ENCODE peak calls at places on chromosomes 2 and 18, in seven cellular contexts. V is GM23338, P is left lung, C is thyroid gland, U is tibial artery, R is right cardiac atrium, T is Peyer's patch. D is an unnamed sample.

GRCh38 chr2:42743667-42744005 is 20.3 kb downstream of the OXER1 start:
- DNase-seq in V (no peak), P (no peak), C (peak; percentile 25), U (no peak), R (no peak), T (no peak), D (no peak)

GRCh38 chr2:224434618-224435017 is 32.7 kb upstream of the FAM124B start:
- DNase-seq in V (no peak), P (no peak), C (no peak), U (no peak), R (no peak), T (no peak), D (no peak)

GRCh38 chr2:33412920-33413319 is 63.5 kb upstream of the RASGRP3 start:
- DNase-seq in V (peak; percentile 54), P (no peak), C (no peak), U (no peak), R (no peak), T (no peak), D (peak; percentile 70)

GRCh38 chr18:1104265-1104792 is 199.7 kb downstream of the ADCYAP1 start:
- DNase-seq in V (no peak), P (no peak), C (no peak), U (no peak), R (no peak), T (no peak), D (no peak)

GRCh38 chr2:150621800-150622199 is 134.3 kb upstream of the RND3 start:
- DNase-seq in V (no peak), P (no peak), C (no peak), U (no peak), R (no peak), T (no peak), D (peak; percentile 94)

GRCh38 chr2:67400560-67401464 is 3.7 kb downstream of the ETAA1 start:
- DNase-seq in V (no peak), P (no peak), C (no peak), U (no peak), R (no peak), T (no peak), D (peak; percentile 81)

GRCh38 chr18:48913201-48913600 is 37.6 kb downstream of the SMAD7 start:
- DNase-seq in V (no peak), P (no peak), C (no peak), U (peak; percentile 52), R (no peak), T (peak; percentile 48), D (no peak)

GRCh38 chr18:50614838-50615237 is 55.0 kb downstream of the MAPK4 start:
- DNase-seq in V (no peak), P (no peak), C (peak; percentile 51), U (no peak), R (no peak), T (no peak), D (peak; percentile 5)

GRCh38 chr2:181058378-181059269 is 78.2 kb downstream of the UBE2E3 start:
- DNase-seq in V (peak; percentile 75), P (no peak), C (no peak), U (no peak), R (no peak), T (peak; percentile 38), D (no peak)
- H3K27ac ChIP-seq in V (no peak overlapping the region), P (no peak overlapping the region), C (no peak overlapping the region), U (no peak overlapping the region), R (no peak overlapping the region), T (no peak overlapping the region), D (no peak overlapping the region)

DNA sequence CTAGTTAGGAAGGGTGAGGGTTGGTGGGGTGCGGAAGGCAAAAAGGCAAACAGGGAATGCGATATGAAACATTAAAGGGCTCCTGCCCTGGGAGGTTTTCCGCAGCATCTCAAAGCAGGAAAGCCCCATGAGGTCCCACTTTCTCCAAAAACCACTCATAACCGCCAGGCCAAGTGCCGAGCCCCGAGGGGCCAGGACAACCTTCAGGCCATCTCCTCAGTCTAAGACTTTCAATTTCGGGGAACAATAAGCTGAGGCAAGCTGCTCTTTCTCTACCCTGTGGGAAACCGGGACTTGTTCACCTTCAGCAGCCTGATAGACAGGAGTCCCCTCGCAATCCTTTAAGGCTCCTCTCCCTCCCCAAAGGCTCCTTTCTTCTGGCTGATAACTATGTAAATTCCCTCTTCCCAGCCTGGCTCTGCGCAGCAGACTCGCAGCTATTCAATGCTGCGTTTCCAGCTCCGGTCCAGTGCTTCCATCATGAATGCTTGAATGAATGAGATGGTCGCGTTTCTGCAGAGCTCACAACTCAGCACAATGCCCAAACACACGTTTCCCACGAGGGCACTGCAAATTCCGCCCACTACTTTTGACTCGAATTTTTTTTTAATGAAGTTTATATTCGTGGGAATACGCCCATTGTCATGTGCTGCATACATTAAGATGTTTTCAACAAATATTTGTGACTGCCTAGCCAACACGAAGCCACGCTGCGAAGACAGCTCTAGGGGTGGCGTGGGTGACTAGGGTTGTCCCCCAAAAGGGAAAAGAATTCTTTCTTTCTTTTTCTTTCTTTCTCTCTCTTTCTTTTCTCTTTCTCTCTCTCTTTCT is 1.4 kb downstream of the LAMA1 start:
- DNase-seq in V (peak; percentile 78), P (no peak), C (peak; percentile 39), U (no peak), R (no peak), T (no peak), D (peak; percentile 30)
- H3K27ac ChIP-seq in V (no peak overlapping the region), P (no peak overlapping the region), C (no peak overlapping the region), U (no peak overlapping the region), R (no peak overlapping the region), T (no peak overlapping the region), D (no peak overlapping the region)

DNA sequence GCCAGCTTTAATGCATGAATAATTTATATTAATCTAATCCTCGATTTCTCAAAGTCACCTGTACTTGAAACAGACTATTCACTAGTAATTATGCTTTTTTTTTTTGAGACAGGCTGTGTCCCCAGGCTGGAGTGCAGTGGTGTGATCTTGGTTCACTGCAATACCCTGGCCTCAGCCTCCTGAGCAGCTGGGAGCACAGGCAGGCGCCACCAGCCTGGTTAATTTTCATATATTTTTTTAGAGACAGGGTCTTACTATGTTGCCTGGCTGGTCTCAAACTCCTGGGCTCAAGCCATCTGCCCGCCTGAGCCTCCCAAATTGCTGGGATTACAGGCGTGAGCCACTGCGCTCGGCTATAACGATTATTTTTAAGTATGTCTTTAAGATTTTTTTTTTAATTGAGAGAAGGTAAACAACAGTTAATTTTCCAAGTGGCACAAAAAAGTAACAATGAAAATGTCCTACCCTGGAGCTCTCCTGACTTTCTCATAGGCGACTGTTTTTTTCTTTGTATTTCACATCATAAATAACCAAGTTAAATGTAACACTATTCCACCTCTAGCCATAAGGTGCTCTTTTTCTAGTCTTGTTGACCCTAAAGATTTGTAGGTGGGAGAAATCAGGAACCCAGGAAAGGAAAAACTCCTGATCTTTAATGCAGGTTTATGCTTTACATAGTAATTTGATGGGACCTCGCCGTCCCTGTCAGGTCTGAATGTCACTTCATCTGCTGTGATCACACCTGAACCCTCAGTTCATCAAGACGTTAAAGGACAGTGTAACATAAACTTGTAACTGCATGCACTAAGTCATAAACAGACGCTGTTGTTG is 1.3 kb upstream of the ANKRD12 start:
- DNase-seq in V (no peak), P (no peak), C (no peak), U (no peak), R (no peak), T (no peak), D (no peak)
- H3K27ac ChIP-seq in V (peak overlapping the region; percentile 94), P (peak overlapping the region; percentile 99), C (peak overlapping the region; percentile 98), U (peak overlapping the region; percentile 99), R (peak overlapping the region; percentile 83), T (peak overlapping the region; percentile 100), D (peak overlapping the region; percentile 99)

GRCh38 chr2:88959480-88960204 is 268.2 kb downstream of the RPIA start:
- DNase-seq in V (peak; percentile 17), P (no peak), C (no peak), U (no peak), R (no peak), T (no peak), D (peak; percentile 1)
- H3K27ac ChIP-seq in V (no peak overlapping the region), P (no peak overlapping the region), C (no peak overlapping the region), U (no peak overlapping the region), R (no peak overlapping the region), T (no peak overlapping the region), D (no peak overlapping the region)

GRCh38 chr2:105853354-105854088 is 108.8 kb downstream of the NCK2 start:
- DNase-seq in V (no peak), P (no peak), C (no peak), U (no peak), R (no peak), T (no peak), D (no peak)

GRCh38 chr2:105852066-105852465 is 107.4 kb downstream of the NCK2 start:
- DNase-seq in V (no peak), P (no peak), C (no peak), U (no peak), R (no peak), T (no peak), D (no peak)

GRCh38 chr2:105856576-105856975 is 111.9 kb downstream of the NCK2 start:
- DNase-seq in V (no peak), P (no peak), C (no peak), U (no peak), R (no peak), T (no peak), D (no peak)

GRCh38 chr2:105857076-105857740 is 112.5 kb downstream of the NCK2 start:
- DNase-seq in V (peak; percentile 35), P (no peak), C (no peak), U (no peak), R (no peak), T (no peak), D (no peak)

DNA sequence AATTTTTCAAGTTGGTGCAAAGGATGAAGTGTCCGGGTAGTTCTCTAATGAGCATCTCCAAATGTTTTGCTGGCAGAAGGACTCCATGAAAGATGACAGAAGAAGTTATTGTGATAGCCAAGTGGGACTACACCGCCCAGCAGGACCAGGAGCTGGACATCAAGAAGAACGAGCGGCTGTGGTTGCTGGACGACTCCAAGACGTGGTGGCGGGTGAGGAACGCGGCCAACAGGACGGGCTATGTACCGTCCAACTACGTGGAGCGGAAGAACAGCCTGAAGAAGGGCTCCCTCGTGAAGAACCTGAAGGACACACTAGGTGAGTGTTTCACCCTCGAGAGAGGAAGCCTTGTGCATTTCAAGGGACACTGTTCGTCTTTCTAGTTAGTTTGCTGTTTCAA is 110.3 kb downstream of the NCK2 start:
- DNase-seq in V (no peak), P (no peak), C (no peak), U (no peak), R (no peak), T (no peak), D (no peak)
- H3K27ac ChIP-seq in V (no peak overlapping the region), P (no peak overlapping the region), C (no peak overlapping the region), U (no peak overlapping the region), R (no peak overlapping the region), T (no peak overlapping the region), D (no peak overlapping the region)

GRCh38 chr2:28341208-28341891 is 51.3 kb upstream of the FOSL2 start:
- DNase-seq in V (no peak), P (no peak), C (no peak), U (peak; percentile 51), R (no peak), T (no peak), D (no peak)
- H3K27ac ChIP-seq in V (no peak overlapping the region), P (no peak overlapping the region), C (peak overlapping the region; percentile 68), U (peak overlapping the region; percentile 83), R (peak overlapping the region; percentile 43), T (no peak overlapping the region), D (no peak overlapping the region)